ENCODE peak calls at places on chromosome 22, in four cellular contexts. G, D, W and A are unnamed samples.

GRCh38 chr22:37314315-37315046 is 32.2 kb downstream of the CYTH4 start:
- DNase-seq in D (no peak), W (no peak), G (no peak), A (no peak)

GRCh38 chr22:39524753-39525657 is 4.6 kb downstream of the ATF4 start:
- DNase-seq in G (no peak), D (no peak), W (no peak), A (no peak)

GRCh38 chr22:19180234-19180633 is 1.7 kb upstream of the SLC25A1 start:
- DNase-seq in G (no peak), D (no peak), W (no peak), A (no peak)

GRCh38 chr22:19889951-19890350 is 35.3 kb upstream of the GNB1L start:
- DNase-seq in G (no peak), W (no peak), D (no peak), A (no peak)

GRCh38 chr22:19547620-19548019 is 23.4 kb upstream of the CLDN5 start:
- DNase-seq in G (no peak), D (no peak), W (no peak), A (no peak)

GRCh38 chr22:49971232-49972162 is 10.9 kb downstream of the PIM3 start:
- DNase-seq in G (no peak), W (peak; percentile 87), D (no peak), A (peak; percentile 61)

GRCh38 chr22:27788889-27789288 is 12.7 kb downstream of the MN1 start:
- DNase-seq in D (no peak), G (no peak), W (no peak), A (no peak)

GRCh38 chr22:49608228-49608627 is 219.4 kb downstream of the BRD1 start:
- DNase-seq in D (no peak), W (no peak), G (no peak), A (no peak)

GRCh38 chr22:22848364-22848866 is 39.2 kb upstream of the IGLL5 start:
- DNase-seq in W (peak; percentile 98), D (peak; percentile 50), G (no peak), A (peak; percentile 91)

GRCh38 chr22:33832558-33833151 is 87.6 kb downstream of the LARGE1 start:
- DNase-seq in W (no peak), D (no peak), G (no peak), A (no peak)

GRCh38 chr22:46240506-46240905 is 9.6 kb downstream of the CDPF1 start:
- DNase-seq in G (no peak), D (no peak), W (no peak), A (no peak)

GRCh38 chr22:20021196-20022181 is 579 bp downstream of the TANGO2 start:
- DNase-seq in W (peak; percentile 96), G (no peak), D (peak; percentile 49), A (no peak)

GRCh38 chr22:39234867-39235687 is 9.7 kb downstream of the PDGFB start:
- DNase-seq in G (no peak), W (no peak), D (no peak), A (no peak)

GRCh38 chr22:49354516-49355205 is 473.0 kb downstream of the BRD1 start:
- DNase-seq in W (no peak), D (no peak), G (no peak), A (no peak)

GRCh38 chr22:30178180-30179126 is 68.1 kb downstream of the LIF start:
- DNase-seq in W (no peak), G (no peak), D (no peak), A (no peak)

GRCh38 chr22:39089928-39090327 is 7.1 kb upstream of the APOBEC3H start:
- DNase-seq in G (no peak), D (no peak), W (no peak), A (no peak)

GRCh38 chr22:40441761-40442364 is 71.5 kb downstream of the SGSM3 start:
- DNase-seq in W (no peak), D (no peak), G (no peak), A (no peak)

GRCh38 chr22:42937164-42937854 is 77.6 kb downstream of the PACSIN2 start:
- DNase-seq in D (no peak), G (no peak), W (peak; percentile 66), A (no peak)

GRCh38 chr22:22030493-22031182 is 48.1 kb upstream of the TOP3B start:
- DNase-seq in W (peak; percentile 87), G (peak; percentile 84), D (peak; percentile 13), A (peak; percentile 47)

GRCh38 chr22:17285661-17286060 is 66.4 kb upstream of the ADA2 start:
- DNase-seq in G (no peak), W (no peak), D (no peak), A (no peak)

GRCh38 chr22:43317252-43317651 is 25.9 kb downstream of the SCUBE1 start:
- DNase-seq in D (no peak), W (no peak), G (no peak), A (no peak)

GRCh38 chr22:43225609-43226008 is 38.7 kb upstream of the TTLL12 start:
- DNase-seq in D (no peak), G (no peak), W (no peak), A (no peak)

GRCh38 chr22:17788528-17789378 is 14.5 kb upstream of the BID start:
- DNase-seq in D (no peak), W (peak; percentile 71), G (no peak), A (peak; percentile 44)

GRCh38 chr22:27443315-27443714 is 358.2 kb downstream of the MN1 start:
- DNase-seq in G (no peak), D (no peak), W (no peak), A (no peak)

GRCh38 chr22:25942126-25942988 is 200.4 kb downstream of the MYO18B start:
- DNase-seq in G (no peak), W (no peak), D (no peak), A (no peak)

GRCh38 chr22:38419121-38419863 is 35.7 kb downstream of the KCNJ4 start:
- DNase-seq in D (no peak), G (no peak), W (no peak), A (no peak)

GRCh38 chr22:21449531-21450319 is 17.5 kb upstream of the TMEM191C start:
- DNase-seq in G (no peak), W (no peak), D (no peak), A (no peak)

DNA sequence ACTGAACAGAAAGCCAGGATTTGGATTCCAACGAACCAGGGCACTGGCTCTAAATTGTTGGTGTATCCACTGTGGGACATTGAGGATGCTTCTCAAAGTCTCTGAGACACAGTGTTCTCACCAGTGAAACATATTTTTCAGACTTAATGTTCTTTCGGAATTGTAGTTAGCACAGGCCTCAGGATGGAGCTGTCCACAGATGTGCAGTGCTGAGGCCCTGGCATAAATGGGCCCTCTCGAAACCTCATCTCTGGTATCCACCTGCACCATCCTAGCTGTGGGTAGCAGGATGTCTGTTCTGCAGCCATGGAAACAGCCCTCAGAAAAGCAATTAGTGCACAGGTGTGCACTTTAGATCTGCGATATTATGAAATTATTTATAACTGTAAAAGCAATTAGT is 656.8 kb downstream of the TBC1D22A start:
- DNase-seq in D (no peak), W (no peak), G (no peak), A (no peak)
- TF ChIP-seq REST in D (peak; percentile 38), W (no peak), G (peak; percentile 44), A (no peak)

DNA sequence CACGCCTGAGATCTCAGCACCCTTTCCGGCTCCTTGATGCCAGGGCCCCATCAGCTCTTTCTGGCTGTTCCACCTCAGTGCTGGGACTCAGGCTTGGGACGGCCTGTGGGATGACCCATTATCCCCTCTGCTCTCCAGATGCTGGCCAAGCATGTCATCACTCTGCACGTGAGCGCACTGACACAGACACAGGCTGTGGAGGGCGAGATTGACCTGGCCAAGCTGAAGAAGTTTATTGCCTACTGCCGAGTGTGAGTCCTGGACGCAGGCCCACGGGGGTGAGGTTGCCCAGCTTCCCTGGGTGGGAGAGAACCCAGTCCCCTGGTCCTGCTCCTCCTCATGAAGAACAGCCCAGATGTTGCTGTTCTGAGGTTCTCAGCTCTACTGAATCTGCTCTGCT is 17.7 kb downstream of the MCM5 start:
- DNase-seq in D (no peak), G (no peak), W (no peak), A (no peak)
- TF ChIP-seq EZH2 in D (no peak), G (no peak), W (no peak), A (no peak)

GRCh38 chr22:36257308-36257707 is 4.4 kb downstream of the APOL1 start:
- DNase-seq in D (no peak), G (no peak), W (no peak), A (no peak)

GRCh38 chr22:36252754-36253522 is at the start of gene APOL1:
- DNase-seq in D (peak; percentile 63), W (peak; percentile 75), G (peak; percentile 62), A (no peak)

GRCh38 chr22:36256474-36256873 is 3.5 kb downstream of the APOL1 start:
- DNase-seq in G (no peak), D (no peak), W (no peak), A (no peak)

GRCh38 chr22:36257948-36258674 is 5.2 kb downstream of the APOL1 start:
- DNase-seq in G (no peak), W (no peak), D (no peak), A (no peak)

DNA sequence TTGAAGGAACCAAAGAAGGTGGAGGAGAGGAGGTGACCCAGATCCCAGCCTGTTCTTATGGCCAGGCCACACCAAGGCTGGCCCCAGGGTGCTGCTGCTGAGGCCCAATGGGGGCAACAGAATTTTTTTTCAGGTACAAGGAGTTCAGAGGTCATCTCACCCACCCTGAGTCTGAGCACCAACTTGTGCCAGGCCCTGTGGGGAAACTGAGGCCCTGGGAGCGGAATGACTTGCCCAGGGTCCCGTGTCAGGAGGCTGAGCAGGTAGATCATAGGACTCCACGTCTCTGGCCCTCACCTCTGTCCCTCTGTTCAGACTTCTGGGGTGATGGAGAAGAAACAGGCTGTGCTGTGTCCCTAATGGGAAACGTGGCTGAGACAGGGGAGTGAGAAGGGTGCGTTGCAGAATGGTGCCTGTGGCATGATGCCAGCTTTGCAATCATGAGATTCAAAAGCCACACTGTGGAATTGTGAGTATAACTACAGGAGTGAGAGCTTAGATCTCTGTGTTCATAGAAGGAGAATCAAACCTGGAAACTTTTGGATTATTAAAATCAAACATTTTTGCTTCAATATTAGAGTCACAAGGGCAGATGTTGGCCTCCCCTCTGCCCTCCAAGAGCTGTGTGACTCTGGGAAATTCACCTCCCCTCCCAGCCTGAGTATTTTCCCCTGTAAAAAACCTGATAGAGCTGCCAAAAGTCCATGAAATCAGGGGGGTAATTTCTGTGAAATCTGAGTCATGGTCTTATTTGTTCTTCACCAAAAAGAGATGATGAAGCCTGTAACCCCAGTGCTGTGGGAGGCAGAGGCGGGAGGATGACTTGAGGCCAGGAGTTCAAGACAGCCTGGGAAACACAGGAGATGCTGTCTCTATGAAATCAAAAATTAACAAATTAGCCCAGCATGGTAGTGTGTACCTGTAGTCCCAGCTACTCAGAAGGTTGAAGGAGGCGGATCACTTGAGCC is 874 bp downstream of the APOL1 start:
- DNase-seq in D (no peak), W (peak; percentile 57), G (no peak), A (no peak)
- TF ChIP-seq JUNB in D (no peak), W (no peak), G (no peak), A (no peak)

GRCh38 chr22:35860837-35861236 is 143.2 kb downstream of the APOL5 start:
- DNase-seq in W (no peak), D (no peak), G (no peak), A (no peak)

GRCh38 chr22:35862697-35863096 is 145.0 kb downstream of the APOL5 start:
- DNase-seq in W (no peak), G (no peak), D (no peak), A (no peak)

GRCh38 chr22:35863432-35863831 is 145.8 kb downstream of the APOL5 start:
- DNase-seq in D (no peak), G (no peak), W (no peak), A (no peak)

GRCh38 chr22:35860087-35860733 is 142.5 kb downstream of the APOL5 start:
- DNase-seq in G (no peak), W (no peak), D (no peak), A (no peak)

DNA sequence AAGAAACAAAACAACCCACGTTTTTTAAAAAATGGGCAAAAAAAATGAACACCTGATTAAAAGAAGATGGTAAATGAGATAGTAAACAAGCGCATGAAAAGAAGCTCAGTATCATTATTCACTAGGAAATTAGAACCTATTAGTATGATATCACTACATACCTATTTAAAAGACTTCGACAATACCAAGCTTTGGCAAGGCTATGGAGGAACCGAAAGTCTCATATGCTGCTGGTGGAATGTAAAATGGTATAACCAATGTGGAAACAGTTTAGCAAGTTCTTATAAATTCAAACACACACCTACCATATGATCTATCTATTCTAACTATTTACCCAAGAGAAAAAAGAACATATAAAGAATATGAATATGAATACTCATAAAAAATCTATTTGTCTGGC is 143.8 kb downstream of the APOL5 start:
- DNase-seq in W (no peak), G (no peak), D (no peak), A (no peak)
- TF ChIP-seq REST in W (no peak), G (no peak), D (no peak), A (no peak)